ENCODE peak calls at places on chromosomes 11 and 22, in four cellular contexts. One of them, this sample, is unnamed.

GRCh38 chr22:43042101-43042780 is 27.3 kb upstream of the PACSIN2 start:
- DNase-seq in HS-27A: no peak
- DNase-seq in mesenchymal stem cell: no peak
- DNase-seq in NCI-H345: peak
- DNase-seq in this sample: no peak

GRCh38 chr11:57920971-57921370 is 102.7 kb upstream of the OR9Q1 start:
- DNase-seq in HS-27A: no peak
- DNase-seq in NCI-H345: no peak
- DNase-seq in mesenchymal stem cell: no peak
- DNase-seq in this sample: no peak

GRCh38 chr11:107810875-107811274 is 47.7 kb downstream of the SLC35F2 start:
- DNase-seq in mesenchymal stem cell: no peak
- DNase-seq in HS-27A: no peak
- DNase-seq in NCI-H345: no peak
- DNase-seq in this sample: no peak

GRCh38 chr11:71580057-71581003 is 2.3 kb downstream of the KRTAP5-11 start:
- DNase-seq in mesenchymal stem cell: peak
- DNase-seq in HS-27A: peak
- DNase-seq in NCI-H345: peak
- DNase-seq in this sample: peak

GRCh38 chr11:61071208-61071681 is 31.0 kb upstream of the CD5 start:
- DNase-seq in mesenchymal stem cell: no peak
- DNase-seq in HS-27A: no peak
- DNase-seq in NCI-H345: no peak
- DNase-seq in this sample: no peak

GRCh38 chr22:22745225-22746060 is 101.0 kb downstream of the GGTLC2 start:
- DNase-seq in NCI-H345: no peak
- DNase-seq in mesenchymal stem cell: no peak
- DNase-seq in HS-27A: no peak
- DNase-seq in this sample: no peak

GRCh38 chr11:776459-777287 is 614 bp downstream of the GATD1 start:
- DNase-seq in NCI-H345: peak
- DNase-seq in mesenchymal stem cell: peak
- DNase-seq in HS-27A: no peak
- DNase-seq in this sample: no peak

GRCh38 chr11:1070594-1071462 is 3.8 kb upstream of the MUC2 start:
- DNase-seq in mesenchymal stem cell: no peak
- DNase-seq in HS-27A: no peak
- DNase-seq in NCI-H345: no peak
- DNase-seq in this sample: no peak

GRCh38 chr11:72038491-72038890 is 39.8 kb downstream of the IL18BP start:
- DNase-seq in HS-27A: no peak
- DNase-seq in mesenchymal stem cell: peak
- DNase-seq in NCI-H345: no peak
- DNase-seq in this sample: no peak

This sample was measured in NCI-H748 treated with DMSO at 0.1 percent for 48 hours.